ENCODE peak calls at places on chromosomes 4 and X, in six cellular contexts. V is amniotic stem cell, H is GM04503, M is RPMI8226, I is trophoblast cell, S is NCI-H1092. A is an unnamed sample.

GRCh38 chr4:144666539-144667175 is 20.7 kb downstream of the HHIP start:
- DNase-seq in V (no peak), H (peak), M (no peak), I (no peak), S (no peak), A (peak)

GRCh38 chrX:20066968-20067708 is 49.6 kb downstream of the MAP7D2 start:
- DNase-seq in V (no peak), H (no peak), M (peak), I (peak), S (peak), A (no peak)

GRCh38 chr4:117264072-117264471 is 178.7 kb upstream of the TRAM1L1 start:
- DNase-seq in V (no peak), H (no peak), M (no peak), I (no peak), S (no peak), A (no peak)

GRCh38 chr4:184067931-184068554 is 149.6 kb downstream of the ENPP6 start:
- DNase-seq in V (no peak), H (no peak), M (no peak), I (no peak), S (no peak), A (no peak)

GRCh38 chr4:153131478-153132069 is 72.7 kb upstream of the TRIM2 start:
- DNase-seq in V (no peak), H (no peak), M (no peak), I (no peak), S (no peak), A (no peak)

GRCh38 chr4:11769425-11769824 is 340.7 kb upstream of the HS3ST1 start:
- DNase-seq in V (no peak), H (no peak), M (no peak), I (no peak), S (no peak), A (no peak)

GRCh38 chr4:23773884-23774636 is 115.8 kb downstream of the PPARGC1A start:
- DNase-seq in V (no peak), H (no peak), M (no peak), I (no peak), S (no peak), A (no peak)

GRCh38 chr4:140004580-140005314 is 149.2 kb downstream of the MAML3 start:
- DNase-seq in V (peak), H (no peak), M (no peak), I (peak), S (peak), A (peak)

GRCh38 chr4:65538571-65538970 is 131.7 kb downstream of the EPHA5 start:
- DNase-seq in V (no peak), H (no peak), M (no peak), I (no peak), S (no peak), A (no peak)

GRCh38 chr4:141022221-141022760 is 111.0 kb downstream of the RNF150 start:
- DNase-seq in V (no peak), H (no peak), M (no peak), I (no peak), S (no peak), A (no peak)

GRCh38 chr4:121077496-121077895 is 5.2 kb upstream of the NDNF start:
- DNase-seq in V (no peak), H (no peak), M (no peak), I (no peak), S (no peak), A (no peak)

GRCh38 chr4:121144021-121144420 is 20.1 kb downstream of the TNIP3 start:
- DNase-seq in V (no peak), H (no peak), M (no peak), I (no peak), S (no peak), A (no peak)

GRCh38 chr4:138889216-138889615 is 126.4 kb upstream of the NOCT start:
- DNase-seq in V (no peak), H (no peak), M (no peak), I (no peak), S (no peak), A (no peak)

GRCh38 chr4:41709844-41710481 is 38.6 kb downstream of the PHOX2B start:
- DNase-seq in V (no peak), H (no peak), M (no peak), I (peak), S (no peak), A (peak)

GRCh38 chrX:153494541-153495361 is at the start of gene BGN:
- DNase-seq in V (peak), H (no peak), M (no peak), I (peak), S (peak), A (no peak)

GRCh38 chr4:83371936-83372335 is 37.3 kb upstream of the HPSE start:
- DNase-seq in V (no peak), H (no peak), M (no peak), I (no peak), S (no peak), A (no peak)

GRCh38 chr4:75908555-75908954 is 6.3 kb upstream of the PPEF2 start:
- DNase-seq in V (no peak), H (no peak), M (peak), I (no peak), S (no peak), A (no peak)

GRCh38 chr4:156830356-156830755 is 141.2 kb downstream of the PDGFC start:
- DNase-seq in V (peak), H (peak), M (no peak), I (no peak), S (no peak), A (peak)

GRCh38 chr4:39559641-39560040 is 32.4 kb upstream of the UGDH start:
- DNase-seq in V (no peak), H (no peak), M (no peak), I (no peak), S (no peak), A (no peak)

GRCh38 chr4:112196446-112196845 is 35.1 kb upstream of the AP1AR start:
- DNase-seq in V (no peak), H (no peak), M (no peak), I (no peak), S (no peak), A (no peak)

GRCh38 chr4:76998251-76998901 is 48.8 kb downstream of the SEPTIN11 start:
- DNase-seq in V (no peak), H (no peak), M (no peak), I (peak), S (no peak), A (no peak)

GRCh38 chr4:179465131-179465797 is 2023.0 kb upstream of the AGA start:
- DNase-seq in V (no peak), H (no peak), M (peak), I (no peak), S (no peak), A (no peak)

GRCh38 chr4:55808187-55808586 is 11.4 kb upstream of the EXOC1L start:
- DNase-seq in V (no peak), H (no peak), M (no peak), I (no peak), S (no peak), A (no peak)

GRCh38 chr4:126658391-126658790 is 974.4 kb upstream of the INTU start:
- DNase-seq in V (no peak), H (no peak), M (no peak), I (no peak), S (no peak), A (no peak)

GRCh38 chr4:26782168-26782829 is 78.3 kb upstream of the STIM2 start:
- DNase-seq in V (no peak), H (no peak), M (no peak), I (no peak), S (no peak), A (no peak)

GRCh38 chrX:121479406-121479805 is 432.0 kb downstream of the GLUD2 start:
- DNase-seq in V (no peak), H (no peak), M (no peak), I (no peak), S (no peak), A (no peak)

GRCh38 chr4:8144359-8144758 is 14.3 kb downstream of the ABLIM2 start:
- DNase-seq in V (no peak), H (no peak), M (peak), I (no peak), S (peak), A (no peak)

GRCh38 chr4:158622251-158622650 is 49.4 kb downstream of the C4orf46 start:
- DNase-seq in V (no peak), H (no peak), M (no peak), I (peak), S (no peak), A (no peak)

GRCh38 chr4:60133414-60133813 is 1066.7 kb upstream of the ADGRL3 start:
- DNase-seq in V (peak), H (peak), M (no peak), I (no peak), S (no peak), A (no peak)

GRCh38 chr4:108156391-108156790 is 12.3 kb downstream of the LEF1 start:
- DNase-seq in V (no peak), H (no peak), M (no peak), I (no peak), S (no peak), A (no peak)

GRCh38 chrX:48086119-48086518 is 14.7 kb upstream of the ZNF630 start:
- DNase-seq in V (no peak), H (no peak), M (no peak), I (no peak), S (no peak), A (no peak)

A was measured in AG09309.